ENCODE peak calls at places on chromosomes 13 and 19, in five cellular contexts. F is lung microvascular endothelial cell, U is NB4, L is AG09309, G is AG04449. H is an unnamed sample.

GRCh38 chr13:20156711-20157110 is 4.1 kb downstream of the GJA3 start:
- DNase-seq in F (no peak), U (peak; percentile 23), L (no peak), G (no peak), H (no peak)

GRCh38 chr19:11242864-11243797 is 3.7 kb downstream of the ANGPTL8 start:
- DNase-seq in F (peak; percentile 95), U (peak; percentile 73), L (no peak), G (no peak), H (no peak)

GRCh38 chr19:57245066-57245465 is 4.6 kb downstream of the ZNF805 start:
- DNase-seq in F (no peak), U (no peak), L (no peak), G (no peak), H (no peak)

GRCh38 chr13:113764793-113765190 is 5.8 kb downstream of the TMEM255B start:
- DNase-seq in F (no peak), U (no peak), L (no peak), G (no peak), H (no peak)

GRCh38 chr13:49063526-49063925 is 87.8 kb downstream of the FNDC3A start:
- DNase-seq in F (no peak), U (no peak), L (no peak), G (no peak), H (no peak)

GRCh38 chr13:95541308-95541707 is 11.2 kb upstream of the CLDN10 start:
- DNase-seq in F (peak; percentile 32), U (no peak), L (no peak), G (no peak), H (no peak)

GRCh38 chr19:38892841-38893240 is 6.6 kb downstream of the SIRT2 start:
- DNase-seq in F (no peak), U (no peak), L (no peak), G (no peak), H (no peak)

GRCh38 chr13:34156841-34157365 is 339.0 kb downstream of the RFC3 start:
- DNase-seq in F (peak; percentile 100), U (peak; percentile 78), L (peak; percentile 64), G (peak; percentile 61), H (no peak)

H was measured in NCI-H2171.